ENCODE peak calls at places on chromosomes 11 and 22, in eight cellular contexts. D is iPS DF 6.9; J is effector memory CD4-positive, alpha-beta T cell; A is GM23338; R is cardiac muscle cell; K is prostate gland; G is lung; B is uterus. F is an unnamed sample. For H3K36me3, the result is how much of the 10 kb centered on the place peaks cover.

GRCh38 chr11:2553886-2554285 is 109.1 kb downstream of the KCNQ1 start:
- DNase-seq in R (no peak), B (no peak), G (no peak), D (no peak), J (no peak), A (no peak), K (no peak), F (no peak)

GRCh38 chr11:111395081-111395480 is 16.0 kb upstream of the POU2AF1 start:
- DNase-seq in K (no peak), J (no peak), B (no peak), R (no peak), D (no peak), G (no peak), A (no peak), F (no peak)

GRCh38 chr22:42500164-42500835 is 19.3 kb downstream of the RRP7A start:
- DNase-seq in J (peak), K (peak), A (peak), B (peak), G (peak), R (peak), D (peak), F (peak)

GRCh38 chr11:20260307-20260706 is 100.0 kb upstream of the DBX1 start:
- DNase-seq in R (no peak), D (no peak), K (no peak), G (no peak), B (no peak), A (no peak), J (no peak), F (no peak)

GRCh38 chr11:119518746-119519382 is 95.9 kb upstream of the THY1 start:
- DNase-seq in K (no peak), R (peak), G (no peak), B (no peak), J (no peak), A (peak), D (peak), F (no peak)

GRCh38 chr22:46598737-46599424 is 21.3 kb upstream of the GRAMD4 start:
- DNase-seq in R (no peak), J (no peak), D (no peak), G (no peak), A (no peak), B (no peak), K (no peak), F (no peak)

GRCh38 chr22:45268958-45269844 is 15.5 kb upstream of the UPK3A start:
- DNase-seq in A (peak), R (peak), K (peak), B (peak), D (no peak), J (peak), G (peak), F (peak)

GRCh38 chr11:134069426-134069921 is 602 bp downstream of the JAM3 start:
- DNase-seq in J (no peak), A (peak), D (no peak), K (no peak), R (peak), G (no peak), B (peak), F (no peak)

GRCh38 chr11:66290332-66290629 is 1.3 kb upstream of the YIF1A start:
- DNase-seq in G (no peak), D (no peak), J (no peak), B (no peak), K (no peak), R (no peak), A (no peak), F (no peak)

GRCh38 chr22:50030315-50031188 is 18.0 kb upstream of the IL17REL start:
- DNase-seq in J (peak), G (peak), K (peak), R (peak), A (peak), D (peak), B (peak), F (peak)

GRCh38 chr11:126599498-126599897 is 244.0 kb downstream of the ST3GAL4 start:
- DNase-seq in J (no peak), R (no peak), A (no peak), B (no peak), K (no peak), D (no peak), G (no peak), F (no peak)

GRCh38 chr22:40541300-40541699 is 95.2 kb downstream of the MRTFA start:
- DNase-seq in A (no peak), D (no peak), J (no peak), K (no peak), B (no peak), G (no peak), R (no peak), F (no peak)

GRCh38 chr11:46260161-46260560 is 17.3 kb upstream of the CREB3L1 start:
- DNase-seq in D (no peak), B (no peak), R (no peak), G (no peak), K (no peak), A (no peak), J (no peak), F (no peak)

GRCh38 chr22:39278040-39278439 is 33.3 kb upstream of the PDGFB start:
- DNase-seq in K (no peak), R (no peak), D (no peak), J (no peak), A (peak), B (no peak), G (no peak), F (no peak)

GRCh38 chr22:40244586-40244985 is 66.9 kb downstream of the TNRC6B start:
- DNase-seq in B (no peak), J (no peak), R (no peak), K (no peak), D (no peak), G (no peak), A (no peak), F (no peak)

GRCh38 chr11:75371930-75372876 is 20.7 kb upstream of the ARRB1 start:
- DNase-seq in J (no peak), G (no peak), A (no peak), B (no peak), K (peak), R (no peak), D (no peak), F (no peak)

GRCh38 chr11:119205080-119205479 is 1.1 kb upstream of the CBL start:
- DNase-seq in B (no peak), K (no peak), G (no peak), J (no peak), D (no peak), A (peak), R (no peak), F (no peak)

GRCh38 chr11:65718964-65719492 is 1.6 kb downstream of the RNASEH2C start:
- DNase-seq in G (no peak), A (no peak), B (no peak), R (no peak), J (no peak), K (no peak), D (no peak), F (no peak)

GRCh38 chr22:33202455-33202854 is 144.3 kb upstream of the SYN3 start:
- DNase-seq in K (no peak), B (no peak), D (no peak), G (no peak), J (no peak), R (no peak), A (no peak), F (no peak)

GRCh38 chr11:106853850-106854401 is 164.3 kb downstream of the GUCY1A2 start:
- DNase-seq in K (no peak), J (no peak), A (no peak), R (no peak), B (no peak), D (no peak), G (no peak), F (no peak)

GRCh38 chr22:45084400-45084920 is 74.7 kb upstream of the PHF21B start:
- DNase-seq in J (no peak), B (no peak), R (no peak), D (no peak), G (no peak), A (no peak), K (no peak), F (no peak)

GRCh38 chr11:120612363-120613263 is 101.1 kb downstream of the GRIK4 start:
- DNase-seq in G (no peak), B (no peak), K (no peak), J (no peak), R (no peak), A (no peak), D (no peak), F (no peak)

GRCh38 chr22:45450931-45451651 is 37.6 kb downstream of the RIBC2 start:
- DNase-seq in D (no peak), A (no peak), K (peak), R (no peak), B (peak), G (no peak), J (no peak), F (no peak)

GRCh38 chr11:63839508-63840355 is 822 bp downstream of the MARK2 start:
- DNase-seq in B (peak), J (no peak), A (peak), R (peak), G (peak), K (peak), D (no peak), F (peak)

GRCh38 chr11:130719516-130719915 is 196.8 kb downstream of the SNX19 start:
- DNase-seq in K (no peak), J (no peak), G (no peak), B (no peak), A (no peak), D (no peak), R (no peak), F (no peak)

GRCh38 chr11:124724854-124725718 is 14.7 kb upstream of the NRGN start:
- DNase-seq in K (no peak), R (peak), D (no peak), G (peak), A (no peak), J (no peak), B (no peak), F (no peak)

GRCh38 chr11:68658097-68658496 is 26.2 kb upstream of the GAL start:
- DNase-seq in D (no peak), J (no peak), B (no peak), G (no peak), A (no peak), R (no peak), K (no peak), F (no peak)

GRCh38 chr11:1202154-1202775 is 20.6 kb upstream of the MUC5B start:
- DNase-seq in J (no peak), K (no peak), D (no peak), B (peak), A (no peak), G (no peak), R (no peak), F (no peak)

DNA sequence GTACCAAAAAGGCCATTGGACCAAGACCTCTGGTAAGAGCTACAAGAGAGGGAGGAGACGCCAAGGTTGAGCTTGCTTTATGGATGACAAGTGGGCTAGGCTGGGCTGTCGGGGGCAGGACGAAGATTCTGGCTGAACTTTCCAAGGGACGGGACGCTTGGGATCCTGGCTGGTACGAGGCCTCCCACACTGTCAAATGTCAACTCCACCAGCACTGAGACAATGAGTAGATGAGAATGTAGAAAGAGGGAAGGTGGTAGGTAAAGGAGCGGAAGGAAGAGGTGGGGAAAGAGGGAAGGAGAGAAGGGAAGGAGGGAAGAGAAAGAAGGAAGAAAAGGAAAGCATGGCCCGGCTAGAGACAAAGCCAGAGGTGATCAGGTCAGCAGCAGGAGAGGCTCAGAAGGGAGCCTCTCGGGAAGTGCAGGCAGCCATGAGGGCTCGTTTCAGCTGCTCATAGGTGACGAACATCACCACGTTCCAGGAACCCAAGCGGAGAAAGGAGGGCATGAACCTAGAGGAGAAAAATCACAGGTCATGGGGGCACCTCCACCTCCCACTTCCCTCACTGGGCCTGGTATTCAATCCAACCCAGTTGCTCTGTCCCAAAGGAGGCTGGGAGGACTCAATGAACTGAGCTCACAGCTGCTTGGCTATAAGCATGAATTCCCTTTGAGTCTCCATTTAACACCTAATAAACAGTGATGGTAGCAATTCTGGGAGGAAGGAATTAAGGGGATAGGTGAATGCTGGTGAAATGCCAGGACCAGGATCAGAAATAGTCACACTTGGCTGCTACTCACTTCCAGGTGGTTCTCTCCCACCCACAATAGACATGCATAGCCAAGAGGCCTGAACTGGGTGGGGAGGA is 7.8 kb downstream of the UCP2 start:
- DNase-seq in D (no peak), R (no peak), B (no peak), K (no peak), G (no peak), A (no peak), J (no peak), F (no peak)
- H3K36me3 ChIP-seq in D (under half), R (under half), B (under half), K (under half), G (under half), A (under half), J (under half), F (half or more)

GRCh38 chr11:62600367-62601113 is 1.1 kb downstream of the MTA2 start:
- DNase-seq in J (no peak), R (no peak), A (peak), B (no peak), D (no peak), K (no peak), G (no peak), F (no peak)

GRCh38 chr11:62601364-62602140 is at the start of gene MTA2:
- DNase-seq in A (peak), J (peak), K (peak), G (peak), R (peak), B (peak), D (peak), F (peak)

GRCh38 chr11:62602141-62603071 is 741 bp upstream of the MTA2 start:
- DNase-seq in K (peak), D (no peak), A (peak), G (peak), J (no peak), B (peak), R (peak), F (no peak)

GRCh38 chr11:62599909-62600308 is 1.8 kb downstream of the MTA2 start:
- DNase-seq in R (no peak), G (no peak), D (no peak), J (no peak), K (peak), B (no peak), A (no peak), F (no peak)

DNA sequence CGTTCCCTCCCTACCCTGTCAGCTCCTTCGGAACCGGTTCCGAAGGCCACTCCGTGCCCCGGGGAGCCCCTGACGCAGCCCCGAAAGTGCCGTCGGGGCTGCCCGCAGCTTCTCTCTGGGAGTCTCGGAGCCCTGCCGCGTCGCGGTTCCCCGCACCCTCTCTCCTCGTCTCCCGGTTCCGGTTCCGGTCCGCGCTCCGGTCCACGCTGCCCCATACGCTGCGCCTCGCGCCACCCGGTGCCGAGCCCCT is 626 bp downstream of the MTA2 start:
- DNase-seq in B (no peak), G (no peak), R (no peak), A (no peak), J (peak), D (no peak), K (no peak), F (no peak)
- H3K36me3 ChIP-seq in B (under half), G (under half), R (under half), A (under half), J (under half), D (under half), K (under half), F (under half)

GRCh38 chr11:76798202-76798581 is 15.0 kb downstream of the TSKU start:
- DNase-seq in D (no peak), B (no peak), K (no peak), G (peak), R (no peak), A (no peak), J (no peak), F (no peak)

GRCh38 chr11:76798656-76799055 is 15.5 kb downstream of the TSKU start:
- DNase-seq in K (no peak), G (no peak), B (no peak), D (no peak), A (no peak), R (no peak), J (no peak), F (no peak)

GRCh38 chr11:76797341-76798201 is 14.4 kb downstream of the TSKU start:
- DNase-seq in A (no peak), J (no peak), B (no peak), D (no peak), R (no peak), G (no peak), K (no peak), F (no peak)

GRCh38 chr11:76800466-76801200 is 17.5 kb downstream of the TSKU start:
- DNase-seq in D (no peak), G (no peak), A (no peak), J (no peak), K (no peak), R (no peak), B (no peak), F (no peak)

GRCh38 chr11:76799061-76799804 is 16.1 kb downstream of the TSKU start:
- DNase-seq in R (peak), K (peak), A (peak), B (peak), D (peak), G (peak), J (peak), F (peak)
- H3K36me3 ChIP-seq in R (under half), K (under half), A (under half), B (under half), D (under half), G (under half), J (under half), F (under half)

DNA sequence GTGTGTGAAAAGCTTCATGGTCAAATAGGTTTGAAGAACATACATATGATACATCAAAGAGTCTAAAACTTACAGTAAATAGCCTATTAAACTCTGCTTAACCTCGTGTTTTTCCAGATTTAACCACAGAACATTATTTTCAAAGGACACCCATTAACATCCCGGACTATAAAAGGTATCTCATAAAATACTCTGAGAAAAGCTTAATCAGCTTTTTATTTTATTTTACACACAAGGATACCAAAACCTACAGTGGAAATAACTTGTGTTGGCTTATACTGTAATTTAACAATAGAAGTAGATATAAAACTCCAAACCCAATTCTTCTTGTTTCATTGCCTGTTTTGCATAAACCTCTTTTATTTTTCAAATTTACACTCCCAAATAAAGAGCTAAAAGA is 49.8 kb upstream of the CHRNA10 start:
- DNase-seq in J (no peak), K (no peak), D (no peak), A (no peak), R (no peak), G (no peak), B (no peak), F (no peak)
- H3K36me3 ChIP-seq in J (half or more), K (under half), D (under half), A (half or more), R (half or more), G (half or more), B (under half), F (half or more)

GRCh38 chr22:37763012-37763411 is 44.7 kb upstream of the GCAT start:
- DNase-seq in J (no peak), R (no peak), D (no peak), K (no peak), G (no peak), A (no peak), B (no peak), F (no peak)
- H3K36me3 ChIP-seq in J (under half), R (under half), D (under half), K (under half), G (under half), A (under half), B (under half), F (under half)

GRCh38 chr22:29044657-29045176 is 16.9 kb downstream of the C22orf31 start:
- DNase-seq in B (no peak), A (no peak), J (no peak), D (no peak), G (no peak), R (no peak), K (no peak), F (no peak)
- H3K36me3 ChIP-seq in B (under half), A (under half), J (under half), D (under half), G (under half), R (half or more), K (under half), F (under half)

F was measured in CD8-positive, alpha-beta memory T cell.